ENCODE peak calls at places on chromosome 11, in five cellular contexts. One of them, this sample, is unnamed.

GRCh38 chr11:10476342-10476741 is 21.3 kb downstream of the AMPD3 start:
- DNase-seq in epithelial cell of esophagus: peak
- DNase-seq in astrocyte of the spinal cord: no peak
- DNase-seq in brain microvascular endothelial cell: no peak
- DNase-seq in transverse colon: no peak
- DNase-seq in this sample: no peak

GRCh38 chr11:32792948-32793475 is 1.4 kb downstream of the CCDC73 start:
- DNase-seq in brain microvascular endothelial cell: peak
- DNase-seq in epithelial cell of esophagus: peak
- DNase-seq in transverse colon: peak
- DNase-seq in astrocyte of the spinal cord: peak
- DNase-seq in this sample: peak

GRCh38 chr11:37092487-37092886 is 494.5 kb upstream of the RAG2 start:
- DNase-seq in astrocyte of the spinal cord: no peak
- DNase-seq in epithelial cell of esophagus: no peak
- DNase-seq in brain microvascular endothelial cell: no peak
- DNase-seq in transverse colon: no peak
- DNase-seq in this sample: no peak

GRCh38 chr11:77201991-77202841 is 74.2 kb downstream of the MYO7A start:
- DNase-seq in brain microvascular endothelial cell: no peak
- DNase-seq in astrocyte of the spinal cord: no peak
- DNase-seq in epithelial cell of esophagus: no peak
- DNase-seq in transverse colon: peak
- DNase-seq in this sample: no peak

GRCh38 chr11:132007184-132007583 is 636.8 kb downstream of the NTM start:
- DNase-seq in epithelial cell of esophagus: no peak
- DNase-seq in brain microvascular endothelial cell: no peak
- DNase-seq in astrocyte of the spinal cord: no peak
- DNase-seq in transverse colon: no peak
- DNase-seq in this sample: no peak

GRCh38 chr11:74279256-74279655 is 32.2 kb downstream of the P4HA3 start:
- DNase-seq in transverse colon: no peak
- DNase-seq in epithelial cell of esophagus: no peak
- DNase-seq in brain microvascular endothelial cell: no peak
- DNase-seq in astrocyte of the spinal cord: no peak
- DNase-seq in this sample: no peak

GRCh38 chr11:95088946-95089619 is 563 bp upstream of the ENDOD1 start:
- DNase-seq in astrocyte of the spinal cord: no peak
- DNase-seq in epithelial cell of esophagus: no peak
- DNase-seq in brain microvascular endothelial cell: peak
- DNase-seq in transverse colon: no peak
- DNase-seq in this sample: peak

GRCh38 chr11:67400942-67401494 is 640 bp downstream of the PPP1CA start:
- DNase-seq in brain microvascular endothelial cell: no peak
- DNase-seq in transverse colon: no peak
- DNase-seq in astrocyte of the spinal cord: no peak
- DNase-seq in epithelial cell of esophagus: no peak
- DNase-seq in this sample: peak

GRCh38 chr11:59607703-59608454 is 7.7 kb downstream of the OSBP start:
- DNase-seq in brain microvascular endothelial cell: no peak
- DNase-seq in astrocyte of the spinal cord: no peak
- DNase-seq in transverse colon: no peak
- DNase-seq in epithelial cell of esophagus: no peak
- DNase-seq in this sample: no peak

GRCh38 chr11:125593113-125593761 is 585 bp downstream of the STT3A start:
- DNase-seq in astrocyte of the spinal cord: peak
- DNase-seq in transverse colon: peak
- DNase-seq in brain microvascular endothelial cell: peak
- DNase-seq in epithelial cell of esophagus: peak
- DNase-seq in this sample: peak

GRCh38 chr11:63763506-63764200 is 4.9 kb downstream of the ZFTA start:
- DNase-seq in transverse colon: peak
- DNase-seq in brain microvascular endothelial cell: no peak
- DNase-seq in astrocyte of the spinal cord: peak
- DNase-seq in epithelial cell of esophagus: no peak
- DNase-seq in this sample: peak

GRCh38 chr11:63764201-63764711 is 4.3 kb downstream of the ZFTA start:
- DNase-seq in brain microvascular endothelial cell: no peak
- DNase-seq in epithelial cell of esophagus: no peak
- DNase-seq in astrocyte of the spinal cord: no peak
- DNase-seq in transverse colon: peak
- DNase-seq in this sample: peak

GRCh38 chr11:63761173-63761572 is 7.4 kb downstream of the ZFTA start:
- DNase-seq in brain microvascular endothelial cell: no peak
- DNase-seq in epithelial cell of esophagus: no peak
- DNase-seq in transverse colon: no peak
- DNase-seq in astrocyte of the spinal cord: no peak
- DNase-seq in this sample: no peak

GRCh38 chr11:63761870-63762661 is 6.5 kb downstream of the ZFTA start:
- DNase-seq in transverse colon: peak
- DNase-seq in brain microvascular endothelial cell: no peak
- DNase-seq in astrocyte of the spinal cord: no peak
- DNase-seq in epithelial cell of esophagus: no peak
- DNase-seq in this sample: peak

DNA sequence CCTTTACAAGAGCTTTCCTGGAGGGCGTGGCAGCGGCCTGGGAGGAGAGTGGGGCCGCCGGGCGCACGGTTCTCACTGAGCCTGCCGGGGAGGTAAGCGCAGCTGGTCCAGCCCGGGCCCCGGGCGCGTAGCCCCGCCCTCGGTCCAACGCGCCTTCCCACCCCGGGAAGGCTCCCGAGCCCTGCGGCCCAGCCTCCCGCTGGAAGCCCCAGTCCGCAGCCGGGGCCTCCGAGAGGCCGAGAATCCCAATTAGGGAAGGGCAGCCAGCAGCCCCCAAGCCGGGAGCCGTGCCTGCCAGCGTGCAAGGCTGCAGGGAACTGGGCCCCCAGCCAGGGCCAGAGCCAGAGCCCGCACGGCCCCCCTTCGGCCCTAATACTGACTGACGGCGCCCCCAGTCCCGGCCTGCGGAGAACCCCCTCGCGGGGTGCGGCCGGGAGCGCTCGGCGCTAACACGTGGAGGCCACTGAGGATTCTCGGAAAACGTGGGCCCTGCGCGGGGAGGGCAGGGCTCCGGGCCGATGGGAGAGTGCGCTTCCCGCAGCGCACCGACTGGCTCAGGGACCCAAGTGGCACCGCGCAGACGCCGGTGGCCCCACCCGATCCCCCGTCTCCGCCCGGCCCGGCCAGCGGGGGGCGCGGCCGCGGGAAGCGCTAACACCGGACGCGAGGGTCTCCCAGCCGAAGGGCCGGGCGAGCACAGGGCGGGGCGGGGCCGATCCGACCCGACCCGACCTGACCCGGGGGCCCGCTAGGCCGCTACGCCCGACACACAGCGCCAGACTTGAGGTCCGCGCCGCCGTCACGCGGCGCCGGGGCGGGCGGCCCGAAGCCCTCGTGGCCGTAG is 5.7 kb downstream of the ZFTA start:
- DNase-seq in epithelial cell of esophagus: peak
- DNase-seq in transverse colon: peak
- DNase-seq in astrocyte of the spinal cord: peak
- DNase-seq in brain microvascular endothelial cell: no peak
- DNase-seq in this sample: peak
- TF ChIP-seq CTCF in epithelial cell of esophagus: no peak
- TF ChIP-seq CTCF in transverse colon: no peak
- TF ChIP-seq CTCF in astrocyte of the spinal cord: no peak
- TF ChIP-seq CTCF in brain microvascular endothelial cell: no peak
- TF ChIP-seq CTCF in this sample: no peak

GRCh38 chr11:13149991-13150390 is 127.6 kb upstream of the BMAL1 start:
- DNase-seq in transverse colon: no peak
- DNase-seq in brain microvascular endothelial cell: no peak
- DNase-seq in astrocyte of the spinal cord: no peak
- DNase-seq in epithelial cell of esophagus: no peak
- DNase-seq in this sample: no peak

GRCh38 chr11:13143486-13144297 is 133.9 kb upstream of the BMAL1 start:
- DNase-seq in astrocyte of the spinal cord: no peak
- DNase-seq in epithelial cell of esophagus: peak
- DNase-seq in transverse colon: peak
- DNase-seq in brain microvascular endothelial cell: no peak
- DNase-seq in this sample: no peak

GRCh38 chr11:13141731-13142724 is 132.9 kb downstream of the RASSF10 start:
- DNase-seq in transverse colon: peak
- DNase-seq in epithelial cell of esophagus: no peak
- DNase-seq in astrocyte of the spinal cord: no peak
- DNase-seq in brain microvascular endothelial cell: no peak
- DNase-seq in this sample: no peak

GRCh38 chr11:13140873-13141655 is 131.9 kb downstream of the RASSF10 start:
- DNase-seq in epithelial cell of esophagus: peak
- DNase-seq in brain microvascular endothelial cell: no peak
- DNase-seq in transverse colon: peak
- DNase-seq in astrocyte of the spinal cord: peak
- DNase-seq in this sample: no peak

GRCh38 chr11:13145461-13145860 is 132.1 kb upstream of the BMAL1 start:
- DNase-seq in transverse colon: no peak
- DNase-seq in brain microvascular endothelial cell: no peak
- DNase-seq in epithelial cell of esophagus: no peak
- DNase-seq in astrocyte of the spinal cord: no peak
- DNase-seq in this sample: no peak
- TF ChIP-seq CTCF in transverse colon: no peak
- TF ChIP-seq CTCF in brain microvascular endothelial cell: peak
- TF ChIP-seq CTCF in epithelial cell of esophagus: no peak
- TF ChIP-seq CTCF in astrocyte of the spinal cord: no peak
- TF ChIP-seq CTCF in this sample: no peak

DNA sequence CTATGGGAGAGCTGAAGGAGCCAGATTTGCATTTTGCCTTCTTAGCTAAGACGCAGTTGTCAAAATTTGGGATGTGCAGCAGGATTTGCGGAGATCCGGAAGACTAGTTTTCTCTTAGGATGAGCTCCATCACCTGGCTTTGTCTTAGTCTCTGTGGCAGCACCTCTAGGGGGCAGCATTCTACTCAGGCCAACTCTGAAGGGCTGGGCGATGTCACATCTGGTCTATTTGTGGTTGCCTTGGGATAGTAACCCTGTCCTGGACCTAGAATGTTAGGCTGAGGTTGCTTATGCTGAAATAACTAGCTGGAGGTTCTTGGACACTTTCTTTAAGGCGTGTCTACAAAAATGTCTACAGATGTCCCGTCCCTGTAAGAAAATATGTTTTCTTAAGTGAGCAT is 116.2 kb downstream of the FAT3 start:
- DNase-seq in brain microvascular endothelial cell: peak
- DNase-seq in epithelial cell of esophagus: peak
- DNase-seq in transverse colon: peak
- DNase-seq in astrocyte of the spinal cord: peak
- DNase-seq in this sample: no peak
- TF ChIP-seq CTCF in brain microvascular endothelial cell: peak
- TF ChIP-seq CTCF in epithelial cell of esophagus: peak
- TF ChIP-seq CTCF in transverse colon: no peak
- TF ChIP-seq CTCF in astrocyte of the spinal cord: peak
- TF ChIP-seq CTCF in this sample: peak

GRCh38 chr11:69483696-69484426 is 2.4 kb downstream of the LINC01488 start:
- DNase-seq in epithelial cell of esophagus: no peak
- DNase-seq in astrocyte of the spinal cord: no peak
- DNase-seq in transverse colon: no peak
- DNase-seq in brain microvascular endothelial cell: no peak
- DNase-seq in this sample: no peak

GRCh38 chr11:69481393-69481844 is at the start of gene LINC01488:
- DNase-seq in transverse colon: no peak
- DNase-seq in epithelial cell of esophagus: no peak
- DNase-seq in astrocyte of the spinal cord: no peak
- DNase-seq in brain microvascular endothelial cell: no peak
- DNase-seq in this sample: no peak

GRCh38 chr11:69484427-69485259 is 3.2 kb downstream of the LINC01488 start:
- DNase-seq in astrocyte of the spinal cord: no peak
- DNase-seq in epithelial cell of esophagus: no peak
- DNase-seq in transverse colon: no peak
- DNase-seq in brain microvascular endothelial cell: no peak
- DNase-seq in this sample: no peak

GRCh38 chr11:69482322-69482721 is 859 bp downstream of the LINC01488 start:
- DNase-seq in brain microvascular endothelial cell: no peak
- DNase-seq in astrocyte of the spinal cord: no peak
- DNase-seq in transverse colon: no peak
- DNase-seq in epithelial cell of esophagus: no peak
- DNase-seq in this sample: no peak

DNA sequence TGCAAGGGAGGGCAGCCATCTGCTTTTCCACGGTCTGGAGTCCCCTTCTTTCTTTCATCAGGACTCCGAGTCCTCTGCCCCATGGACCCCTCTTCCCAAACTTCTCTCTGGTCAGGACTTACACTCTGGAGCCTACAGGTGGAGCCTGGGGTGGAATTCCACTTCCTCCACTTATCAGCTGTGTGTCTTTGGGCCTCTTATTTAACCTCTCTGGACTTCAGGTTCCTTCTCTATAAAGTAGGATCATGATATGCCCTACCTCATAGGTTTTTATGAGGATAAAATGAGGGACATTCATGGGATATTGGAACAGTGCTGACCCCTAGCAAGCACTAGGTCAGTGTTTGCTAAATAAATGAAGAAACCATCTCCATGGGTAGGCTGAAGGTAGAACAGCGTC is 1.7 kb downstream of the LINC01488 start:
- DNase-seq in transverse colon: no peak
- DNase-seq in brain microvascular endothelial cell: no peak
- DNase-seq in epithelial cell of esophagus: no peak
- DNase-seq in astrocyte of the spinal cord: no peak
- DNase-seq in this sample: no peak
- TF ChIP-seq CTCF in transverse colon: no peak
- TF ChIP-seq CTCF in brain microvascular endothelial cell: no peak
- TF ChIP-seq CTCF in epithelial cell of esophagus: no peak
- TF ChIP-seq CTCF in astrocyte of the spinal cord: no peak
- TF ChIP-seq CTCF in this sample: no peak

GRCh38 chr11:72100462-72100861 is 2.6 kb downstream of the LAMTOR1 start:
- DNase-seq in transverse colon: no peak
- DNase-seq in epithelial cell of esophagus: no peak
- DNase-seq in brain microvascular endothelial cell: no peak
- DNase-seq in astrocyte of the spinal cord: no peak
- DNase-seq in this sample: no peak
- TF ChIP-seq CTCF in transverse colon: no peak
- TF ChIP-seq CTCF in epithelial cell of esophagus: no peak
- TF ChIP-seq CTCF in brain microvascular endothelial cell: no peak
- TF ChIP-seq CTCF in astrocyte of the spinal cord: no peak
- TF ChIP-seq CTCF in this sample: no peak

DNA sequence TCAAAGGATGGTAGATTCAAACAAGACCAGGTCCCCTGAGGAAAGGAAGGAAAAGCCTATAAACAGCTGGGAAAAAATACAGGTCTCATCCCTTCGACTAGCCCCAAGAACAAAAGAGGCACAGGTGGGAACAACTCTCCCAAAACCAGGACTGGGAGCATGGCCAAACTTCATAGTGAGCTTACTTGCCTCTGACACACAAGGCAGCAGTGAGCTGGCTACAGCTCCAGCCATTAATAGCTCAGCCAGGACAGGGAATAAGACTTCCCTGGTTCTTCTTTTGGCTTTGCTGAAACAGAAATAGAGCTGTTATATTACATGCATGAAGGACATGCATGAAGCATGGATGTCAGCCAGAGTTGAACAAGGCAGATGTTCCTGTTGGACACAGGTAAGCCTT is at the start of gene OR10A2:
- DNase-seq in transverse colon: no peak
- DNase-seq in brain microvascular endothelial cell: no peak
- DNase-seq in epithelial cell of esophagus: peak
- DNase-seq in astrocyte of the spinal cord: peak
- DNase-seq in this sample: no peak
- TF ChIP-seq CTCF in transverse colon: no peak
- TF ChIP-seq CTCF in brain microvascular endothelial cell: no peak
- TF ChIP-seq CTCF in epithelial cell of esophagus: no peak
- TF ChIP-seq CTCF in astrocyte of the spinal cord: no peak
- TF ChIP-seq CTCF in this sample: no peak